ENCODE peak calls at places on chromosomes 13 and 19, in seven cellular contexts. H is omental fat pad; R is heart left ventricle; K is AG10803; Y is choroid plexus epithelial cell; S is esophagus squamous epithelium; M is CD8-positive, alpha-beta T cell. T is an unnamed sample.

GRCh38 chr13:90307136-90307535 is 1040.4 kb upstream of the MIR17HG start:
- DNase-seq in H (no peak), R (no peak), K (no peak), Y (no peak), S (no peak), M (no peak), T (no peak)

GRCh38 chr13:112970552-112971287 is 1.7 kb downstream of the MCF2L start:
- DNase-seq in H (no peak), R (peak), K (peak), Y (no peak), S (no peak), M (no peak), T (no peak)

GRCh38 chr13:58018020-58018419 is 386.5 kb downstream of the PCDH17 start:
- DNase-seq in H (no peak), R (no peak), K (no peak), Y (no peak), S (no peak), M (no peak), T (no peak)

GRCh38 chr13:114134944-114135610 is 2.7 kb upstream of the RASA3 start:
- DNase-seq in H (no peak), R (no peak), K (no peak), Y (no peak), S (no peak), M (no peak), T (no peak)

GRCh38 chr13:99129050-99129449 is 71.6 kb upstream of the UBAC2 start:
- DNase-seq in H (no peak), R (no peak), K (no peak), Y (no peak), S (no peak), M (no peak), T (no peak)

GRCh38 chr19:4115050-4115817 is 8.7 kb downstream of the MAP2K2 start:
- DNase-seq in H (no peak), R (no peak), K (no peak), Y (no peak), S (no peak), M (peak), T (no peak)

GRCh38 chr13:32938907-32939306 is 77.3 kb upstream of the KL start:
- DNase-seq in H (no peak), R (no peak), K (peak), Y (peak), S (no peak), M (no peak), T (no peak)

GRCh38 chr13:40329682-40330485 is 336.6 kb downstream of the FOXO1 start:
- DNase-seq in H (no peak), R (no peak), K (no peak), Y (peak), S (no peak), M (no peak), T (no peak)

GRCh38 chr13:94195715-94196114 is 283.8 kb downstream of the DCT start:
- DNase-seq in H (no peak), R (no peak), K (peak), Y (peak), S (no peak), M (no peak), T (peak)

GRCh38 chr13:35926859-35927530 is 204.2 kb downstream of the DCLK1 start:
- DNase-seq in H (no peak), R (no peak), K (peak), Y (peak), S (no peak), M (no peak), T (no peak)

GRCh38 chr19:7833225-7834156 is 3.5 kb downstream of the EVI5L start:
- DNase-seq in H (peak), R (peak), K (peak), Y (peak), S (no peak), M (no peak), T (no peak)

GRCh38 chr19:10010247-10010691 is at the start of gene COL5A3:
- DNase-seq in H (no peak), R (peak), K (peak), Y (peak), S (no peak), M (no peak), T (no peak)

GRCh38 chr13:40984670-40985366 is 34.3 kb downstream of the ELF1 start:
- DNase-seq in H (no peak), R (no peak), K (no peak), Y (peak), S (no peak), M (no peak), T (no peak)

GRCh38 chr13:75383064-75383715 is 98.8 kb downstream of the TBC1D4 start:
- DNase-seq in H (no peak), R (no peak), K (no peak), Y (no peak), S (no peak), M (no peak), T (no peak)

GRCh38 chr19:661427-662196 is 1.4 kb downstream of the RNF126 start:
- DNase-seq in H (no peak), R (no peak), K (no peak), Y (peak), S (no peak), M (peak), T (no peak)

GRCh38 chr13:40764587-40765403 is 6.2 kb downstream of the MRPS31 start:
- DNase-seq in H (no peak), R (no peak), K (peak), Y (peak), S (no peak), M (no peak), T (no peak)

GRCh38 chr19:1146858-1147780 is 26.9 kb downstream of the SBNO2 start:
- DNase-seq in H (no peak), R (no peak), K (no peak), Y (no peak), S (no peak), M (no peak), T (no peak)

GRCh38 chr19:18368504-18369222 is 17.3 kb upstream of the GDF15 start:
- DNase-seq in H (no peak), R (no peak), K (no peak), Y (no peak), S (no peak), M (no peak), T (no peak)

GRCh38 chr19:56291857-56292256 is 19.3 kb downstream of the EDDM13 start:
- DNase-seq in H (no peak), R (no peak), K (no peak), Y (peak), S (no peak), M (no peak), T (no peak)

GRCh38 chr13:108508263-108508662 is 121.1 kb upstream of the MYO16 start:
- DNase-seq in H (no peak), R (no peak), K (no peak), Y (peak), S (no peak), M (no peak), T (no peak)

GRCh38 chr13:98098511-98098910 is 44.4 kb upstream of the FARP1 start:
- DNase-seq in H (no peak), R (no peak), K (peak), Y (no peak), S (no peak), M (no peak), T (no peak)

GRCh38 chr19:13029893-13030292 is 34.6 kb downstream of the NFIX start:
- DNase-seq in H (no peak), R (no peak), K (no peak), Y (no peak), S (no peak), M (no peak), T (no peak)

GRCh38 chr19:33684550-33685303 is 63.0 kb downstream of the CHST8 start:
- DNase-seq in H (no peak), R (peak), K (no peak), Y (no peak), S (no peak), M (no peak), T (no peak)

GRCh38 chr13:45206340-45206739 is 5.5 kb upstream of the KCTD4 start:
- DNase-seq in H (no peak), R (no peak), K (peak), Y (peak), S (no peak), M (no peak), T (peak)

GRCh38 chr19:51810228-51810627 is 15.3 kb downstream of the FPR3 start:
- DNase-seq in H (no peak), R (no peak), K (peak), Y (peak), S (no peak), M (no peak), T (no peak)

GRCh38 chr13:39201075-39201630 is 162.9 kb downstream of the NHLRC3 start:
- DNase-seq in H (no peak), R (peak), K (no peak), Y (no peak), S (no peak), M (no peak), T (no peak)

GRCh38 chr13:110283661-110284516 is 23.1 kb downstream of the COL4A1 start:
- DNase-seq in H (no peak), R (no peak), K (peak), Y (no peak), S (no peak), M (no peak), T (no peak)

GRCh38 chr13:44212633-44213387 is 160.8 kb upstream of the SERP2 start:
- DNase-seq in H (no peak), R (no peak), K (peak), Y (peak), S (no peak), M (no peak), T (no peak)

GRCh38 chr13:110713981-110714797 is 689 bp downstream of the ING1 start:
- DNase-seq in H (no peak), R (peak), K (no peak), Y (peak), S (no peak), M (peak), T (no peak)

GRCh38 chr13:85586422-85586831 is 212.8 kb downstream of the SLITRK6 start:
- DNase-seq in H (no peak), R (no peak), K (no peak), Y (peak), S (no peak), M (no peak), T (no peak)

GRCh38 chr19:2982983-2983350 is 5.6 kb downstream of the TLE6 start:
- DNase-seq in H (peak), R (peak), K (peak), Y (peak), S (no peak), M (no peak), T (peak)

GRCh38 chr13:32032780-32033179 is 1.2 kb downstream of the FRY start:
- DNase-seq in H (no peak), R (no peak), K (no peak), Y (no peak), S (no peak), M (no peak), T (no peak)

GRCh38 chr19:48784527-48784926 is 26.3 kb downstream of the BCAT2 start:
- DNase-seq in H (no peak), R (no peak), K (peak), Y (peak), S (no peak), M (no peak), T (no peak)

GRCh38 chr19:46387713-46388130 is 25.6 kb downstream of the CCDC8 start:
- DNase-seq in H (no peak), R (no peak), K (no peak), Y (no peak), S (no peak), M (no peak), T (no peak)

GRCh38 chr13:111893071-111893606 is 173.8 kb upstream of the SOX1 start:
- DNase-seq in H (no peak), R (no peak), K (no peak), Y (peak), S (no peak), M (no peak), T (no peak)

DNA sequence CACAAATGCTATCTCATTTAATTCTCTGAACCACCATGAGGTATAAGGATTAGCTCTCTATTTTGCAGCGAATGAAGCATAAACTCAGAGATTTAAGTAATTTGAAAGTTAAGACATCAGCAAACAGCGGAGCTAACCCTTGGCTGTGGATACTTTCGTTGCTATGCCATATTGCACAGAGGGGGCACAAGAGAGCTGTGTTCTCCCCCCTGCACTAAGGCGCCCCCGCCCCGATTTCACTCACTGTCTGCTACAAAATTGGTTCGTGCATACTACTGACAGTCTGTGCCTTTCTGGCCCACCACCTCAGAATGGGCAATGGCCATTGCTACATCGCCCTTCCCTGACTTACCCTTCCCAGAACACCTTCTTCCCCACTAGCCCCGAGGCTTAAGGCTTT is 105.7 kb upstream of the OBI1 start:
- DNase-seq in H (no peak), R (no peak), K (no peak), Y (no peak), S (no peak), M (no peak), T (no peak)
- TF ChIP-seq CTCF in H (no peak), R (no peak), K (no peak), Y (no peak), S (no peak), M (no peak), T (no peak)

GRCh38 chr13:26503826-26504594 is 53.5 kb upstream of the WASF3 start:
- DNase-seq in H (no peak), R (no peak), K (no peak), Y (no peak), S (no peak), M (no peak), T (no peak)

GRCh38 chr13:26499209-26499601 is 58.3 kb upstream of the WASF3 start:
- DNase-seq in H (no peak), R (no peak), K (no peak), Y (no peak), S (no peak), M (no peak), T (no peak)

GRCh38 chr13:26500618-26501320 is 56.7 kb upstream of the WASF3 start:
- DNase-seq in H (no peak), R (no peak), K (no peak), Y (no peak), S (no peak), M (no peak), T (no peak)

GRCh38 chr13:26498524-26499208 is 58.8 kb upstream of the WASF3 start:
- DNase-seq in H (no peak), R (no peak), K (no peak), Y (peak), S (no peak), M (no peak), T (no peak)

DNA sequence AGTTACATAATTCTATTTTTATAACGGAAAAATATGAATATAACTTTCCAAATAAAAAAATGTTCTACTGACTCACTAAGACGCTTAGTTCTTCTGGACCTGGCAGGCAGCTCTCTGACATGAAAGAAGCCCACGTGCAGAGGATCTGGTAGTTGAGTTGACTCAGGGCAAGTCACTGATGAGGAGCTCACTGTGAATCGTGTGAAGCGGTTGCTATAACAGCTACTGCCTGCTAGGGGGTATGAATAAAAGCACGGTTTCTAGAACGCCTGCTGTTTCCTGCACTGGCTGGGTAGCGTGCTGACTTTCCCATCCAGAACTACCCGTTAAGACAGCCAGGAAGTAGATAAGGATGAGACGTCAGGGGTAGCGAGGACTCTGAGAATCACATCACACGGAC is 54.7 kb upstream of the WASF3 start:
- DNase-seq in H (no peak), R (no peak), K (peak), Y (peak), S (no peak), M (no peak), T (no peak)
- TF ChIP-seq CTCF in H (no peak), R (no peak), K (peak), Y (peak), S (no peak), M (no peak), T (no peak)

DNA sequence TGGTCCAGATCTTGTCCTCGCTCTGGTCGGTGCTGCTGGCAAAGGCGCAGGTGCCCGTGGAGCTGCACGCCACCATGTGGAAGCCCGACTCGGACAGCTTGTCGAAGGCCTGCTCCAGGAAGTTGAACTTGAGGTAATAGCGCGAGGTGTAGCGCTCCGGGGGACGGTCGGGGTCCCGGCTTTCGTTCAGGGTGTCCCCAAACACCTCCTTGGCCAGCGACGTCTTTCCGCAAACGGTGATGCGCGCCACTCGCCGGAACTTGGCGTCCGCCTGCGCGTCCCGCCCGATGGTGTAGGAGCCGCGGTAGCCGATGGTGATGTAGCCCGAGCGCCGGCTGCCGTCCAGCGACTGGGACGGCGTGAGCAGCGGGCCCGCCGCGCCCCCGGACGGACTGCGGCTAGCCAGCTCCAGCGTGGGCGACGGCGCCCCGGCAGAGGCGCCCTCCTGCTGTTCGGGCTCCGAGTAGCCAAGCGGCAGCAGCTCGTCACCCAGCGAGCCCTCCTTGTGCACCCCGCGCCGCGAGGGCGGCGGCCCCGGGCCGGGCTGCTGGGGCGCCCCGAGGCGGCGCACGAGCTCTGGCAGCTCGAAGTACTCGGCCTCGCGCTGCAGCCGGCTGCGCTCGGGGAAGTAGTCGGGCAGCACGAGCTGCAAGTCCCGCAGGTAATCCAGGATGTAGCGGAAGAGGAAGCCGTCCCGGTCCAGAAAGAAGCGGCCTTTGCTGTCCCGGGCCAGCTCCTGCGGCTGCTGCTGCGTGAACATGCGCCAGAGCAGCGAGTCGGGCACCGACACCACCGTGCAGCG is 801 bp downstream of the KCTD12 start:
- DNase-seq in H (peak), R (peak), K (peak), Y (peak), S (peak), M (peak), T (no peak)
- TF ChIP-seq CTCF in H (no peak), R (peak), K (peak), Y (peak), S (no peak), M (no peak), T (peak)

GRCh38 chr19:50537306-50537685 is 23.6 kb upstream of the ASPDH start:
- DNase-seq in H (no peak), R (no peak), K (no peak), Y (no peak), S (no peak), M (no peak), T (no peak)

GRCh38 chr19:50535672-50536071 is 22.0 kb upstream of the ASPDH start:
- DNase-seq in H (no peak), R (no peak), K (no peak), Y (no peak), S (no peak), M (no peak), T (no peak)

GRCh38 chr19:50534478-50534877 is 20.8 kb upstream of the ASPDH start:
- DNase-seq in H (no peak), R (no peak), K (no peak), Y (no peak), S (no peak), M (no peak), T (no peak)

GRCh38 chr19:50537769-50538230 is 24.1 kb upstream of the ASPDH start:
- DNase-seq in H (peak), R (peak), K (peak), Y (peak), S (no peak), M (peak), T (peak)

GRCh38 chr19:50536662-50537305 is 23.1 kb upstream of the ASPDH start:
- DNase-seq in H (no peak), R (no peak), K (no peak), Y (no peak), S (no peak), M (no peak), T (no peak)
- TF ChIP-seq CTCF in H (no peak), R (no peak), K (no peak), Y (peak), S (no peak), M (no peak), T (no peak)

GRCh38 chr13:104809483-104809882 is 1726.0 kb downstream of the EFNB2 start:
- DNase-seq in H (no peak), R (no peak), K (no peak), Y (peak), S (no peak), M (no peak), T (no peak)
- TF ChIP-seq CTCF in H (no peak), R (no peak), K (no peak), Y (no peak), S (no peak), M (no peak), T (no peak)

GRCh38 chr19:39533003-39533512 is 406 bp upstream of the EID2B start:
- DNase-seq in H (no peak), R (no peak), K (no peak), Y (no peak), S (no peak), M (no peak), T (no peak)
- TF ChIP-seq CTCF in H (no peak), R (no peak), K (no peak), Y (no peak), S (no peak), M (peak), T (no peak)

GRCh38 chr19:16376649-16377048 is 52.0 kb downstream of the KLF2 start:
- DNase-seq in H (no peak), R (no peak), K (no peak), Y (no peak), S (no peak), M (peak), T (no peak)
- TF ChIP-seq CTCF in H (no peak), R (no peak), K (peak), Y (peak), S (peak), M (peak), T (peak)